ENCODE peak calls at places on chromosomes 6 and 20, in seven cellular contexts. One of them, this sample, is unnamed.

GRCh38 chr6:141321486-141322347 is 811.0 kb upstream of the GJE1 start:
- DNase-seq in fibroblast of lung: peak; percentile 76
- DNase-seq in heart right ventricle: no peak
- DNase-seq in stimulated activated CD4-positive, alpha-beta T cell treated with anti-CD3 and anti-CD28 coated beads, Interleukin-2, amount 100 ng/mL, for 24 hours: no peak
- DNase-seq in GM19239: no peak
- DNase-seq in effector memory CD4-positive, alpha-beta T cell: no peak
- DNase-seq in substantia nigra: no peak
- DNase-seq in this sample: no peak

GRCh38 chr6:129661478-129662405 is 48.2 kb downstream of the ARHGAP18 start:
- DNase-seq in stimulated activated CD4-positive, alpha-beta T cell treated with anti-CD3 and anti-CD28 coated beads, Interleukin-2, amount 100 ng/mL, for 24 hours: no peak
- DNase-seq in heart right ventricle: no peak
- DNase-seq in effector memory CD4-positive, alpha-beta T cell: no peak
- DNase-seq in fibroblast of lung: no peak
- DNase-seq in GM19239: no peak
- DNase-seq in substantia nigra: no peak
- DNase-seq in this sample: peak; percentile 25

GRCh38 chr6:37630281-37630799 is 67.3 kb downstream of the MDGA1 start:
- DNase-seq in substantia nigra: no peak
- DNase-seq in fibroblast of lung: peak; percentile 93
- DNase-seq in heart right ventricle: no peak
- DNase-seq in effector memory CD4-positive, alpha-beta T cell: no peak
- DNase-seq in GM19239: no peak
- DNase-seq in stimulated activated CD4-positive, alpha-beta T cell treated with anti-CD3 and anti-CD28 coated beads, Interleukin-2, amount 100 ng/mL, for 24 hours: no peak
- DNase-seq in this sample: no peak

GRCh38 chr6:85389180-85389797 is 60.6 kb upstream of the NT5E start:
- DNase-seq in heart right ventricle: no peak
- DNase-seq in substantia nigra: no peak
- DNase-seq in GM19239: no peak
- DNase-seq in effector memory CD4-positive, alpha-beta T cell: no peak
- DNase-seq in stimulated activated CD4-positive, alpha-beta T cell treated with anti-CD3 and anti-CD28 coated beads, Interleukin-2, amount 100 ng/mL, for 24 hours: peak; percentile 22
- DNase-seq in fibroblast of lung: no peak
- DNase-seq in this sample: no peak

GRCh38 chr6:19270616-19271015 is 566.6 kb upstream of the ID4 start:
- DNase-seq in effector memory CD4-positive, alpha-beta T cell: no peak
- DNase-seq in substantia nigra: no peak
- DNase-seq in heart right ventricle: no peak
- DNase-seq in GM19239: no peak
- DNase-seq in stimulated activated CD4-positive, alpha-beta T cell treated with anti-CD3 and anti-CD28 coated beads, Interleukin-2, amount 100 ng/mL, for 24 hours: no peak
- DNase-seq in fibroblast of lung: no peak
- DNase-seq in this sample: no peak

GRCh38 chr20:36542516-36543186 is 1.3 kb downstream of the MYL9 start:
- DNase-seq in fibroblast of lung: no peak
- DNase-seq in effector memory CD4-positive, alpha-beta T cell: no peak
- DNase-seq in stimulated activated CD4-positive, alpha-beta T cell treated with anti-CD3 and anti-CD28 coated beads, Interleukin-2, amount 100 ng/mL, for 24 hours: no peak
- DNase-seq in substantia nigra: no peak
- DNase-seq in heart right ventricle: no peak
- DNase-seq in GM19239: no peak
- DNase-seq in this sample: no peak

GRCh38 chr6:146913842-146914562 is 290.2 kb upstream of the STXBP5 start:
- DNase-seq in stimulated activated CD4-positive, alpha-beta T cell treated with anti-CD3 and anti-CD28 coated beads, Interleukin-2, amount 100 ng/mL, for 24 hours: peak; percentile 2
- DNase-seq in effector memory CD4-positive, alpha-beta T cell: no peak
- DNase-seq in GM19239: no peak
- DNase-seq in heart right ventricle: peak; percentile 51
- DNase-seq in substantia nigra: no peak
- DNase-seq in fibroblast of lung: peak; percentile 100
- DNase-seq in this sample: peak; percentile 31

GRCh38 chr6:170345662-170346061 is 39.1 kb downstream of the FAM120B start:
- DNase-seq in heart right ventricle: no peak
- DNase-seq in fibroblast of lung: no peak
- DNase-seq in effector memory CD4-positive, alpha-beta T cell: no peak
- DNase-seq in GM19239: no peak
- DNase-seq in substantia nigra: no peak
- DNase-seq in stimulated activated CD4-positive, alpha-beta T cell treated with anti-CD3 and anti-CD28 coated beads, Interleukin-2, amount 100 ng/mL, for 24 hours: no peak
- DNase-seq in this sample: no peak

GRCh38 chr20:20731945-20732296 is 19.5 kb upstream of the RALGAPA2 start:
- DNase-seq in substantia nigra: no peak
- DNase-seq in GM19239: no peak
- DNase-seq in heart right ventricle: peak; percentile 38
- DNase-seq in fibroblast of lung: no peak
- DNase-seq in stimulated activated CD4-positive, alpha-beta T cell treated with anti-CD3 and anti-CD28 coated beads, Interleukin-2, amount 100 ng/mL, for 24 hours: no peak
- DNase-seq in effector memory CD4-positive, alpha-beta T cell: no peak
- DNase-seq in this sample: no peak

GRCh38 chr6:21305827-21306469 is 287.6 kb upstream of the SOX4 start:
- DNase-seq in fibroblast of lung: peak; percentile 93
- DNase-seq in substantia nigra: no peak
- DNase-seq in heart right ventricle: no peak
- DNase-seq in GM19239: no peak
- DNase-seq in effector memory CD4-positive, alpha-beta T cell: no peak
- DNase-seq in stimulated activated CD4-positive, alpha-beta T cell treated with anti-CD3 and anti-CD28 coated beads, Interleukin-2, amount 100 ng/mL, for 24 hours: no peak
- DNase-seq in this sample: no peak

GRCh38 chr6:83429857-83430605 is 820 bp downstream of the ME1 start:
- DNase-seq in substantia nigra: no peak
- DNase-seq in GM19239: no peak
- DNase-seq in stimulated activated CD4-positive, alpha-beta T cell treated with anti-CD3 and anti-CD28 coated beads, Interleukin-2, amount 100 ng/mL, for 24 hours: no peak
- DNase-seq in fibroblast of lung: peak; percentile 46
- DNase-seq in heart right ventricle: no peak
- DNase-seq in effector memory CD4-positive, alpha-beta T cell: no peak
- DNase-seq in this sample: no peak

GRCh38 chr6:109580519-109580918 is 97.5 kb upstream of the ZBTB24 start:
- DNase-seq in heart right ventricle: no peak
- DNase-seq in effector memory CD4-positive, alpha-beta T cell: no peak
- DNase-seq in stimulated activated CD4-positive, alpha-beta T cell treated with anti-CD3 and anti-CD28 coated beads, Interleukin-2, amount 100 ng/mL, for 24 hours: no peak
- DNase-seq in GM19239: no peak
- DNase-seq in substantia nigra: no peak
- DNase-seq in fibroblast of lung: peak; percentile 2
- DNase-seq in this sample: no peak

GRCh38 chr6:116417661-116418060 is 43.5 kb upstream of the CALHM6 start:
- DNase-seq in fibroblast of lung: no peak
- DNase-seq in substantia nigra: no peak
- DNase-seq in effector memory CD4-positive, alpha-beta T cell: no peak
- DNase-seq in GM19239: no peak
- DNase-seq in heart right ventricle: no peak
- DNase-seq in stimulated activated CD4-positive, alpha-beta T cell treated with anti-CD3 and anti-CD28 coated beads, Interleukin-2, amount 100 ng/mL, for 24 hours: no peak
- DNase-seq in this sample: no peak

GRCh38 chr6:452301-453067 is 60.9 kb downstream of the IRF4 start:
- DNase-seq in fibroblast of lung: no peak
- DNase-seq in stimulated activated CD4-positive, alpha-beta T cell treated with anti-CD3 and anti-CD28 coated beads, Interleukin-2, amount 100 ng/mL, for 24 hours: no peak
- DNase-seq in effector memory CD4-positive, alpha-beta T cell: no peak
- DNase-seq in GM19239: no peak
- DNase-seq in substantia nigra: no peak
- DNase-seq in heart right ventricle: no peak
- DNase-seq in this sample: no peak

GRCh38 chr6:12719017-12719416 is 2.5 kb downstream of the PHACTR1 start:
- DNase-seq in heart right ventricle: no peak
- DNase-seq in stimulated activated CD4-positive, alpha-beta T cell treated with anti-CD3 and anti-CD28 coated beads, Interleukin-2, amount 100 ng/mL, for 24 hours: no peak
- DNase-seq in fibroblast of lung: no peak
- DNase-seq in effector memory CD4-positive, alpha-beta T cell: no peak
- DNase-seq in substantia nigra: no peak
- DNase-seq in GM19239: no peak
- DNase-seq in this sample: no peak

GRCh38 chr20:49603209-49603627 is 35.3 kb upstream of the PTGIS start:
- DNase-seq in effector memory CD4-positive, alpha-beta T cell: no peak
- DNase-seq in fibroblast of lung: peak; percentile 39
- DNase-seq in substantia nigra: no peak
- DNase-seq in GM19239: no peak
- DNase-seq in stimulated activated CD4-positive, alpha-beta T cell treated with anti-CD3 and anti-CD28 coated beads, Interleukin-2, amount 100 ng/mL, for 24 hours: no peak
- DNase-seq in heart right ventricle: peak; percentile 37
- DNase-seq in this sample: no peak

GRCh38 chr20:54067606-54068174 is 2.7 kb downstream of the BCAS1 start:
- DNase-seq in substantia nigra: no peak
- DNase-seq in heart right ventricle: no peak
- DNase-seq in fibroblast of lung: no peak
- DNase-seq in stimulated activated CD4-positive, alpha-beta T cell treated with anti-CD3 and anti-CD28 coated beads, Interleukin-2, amount 100 ng/mL, for 24 hours: no peak
- DNase-seq in effector memory CD4-positive, alpha-beta T cell: no peak
- DNase-seq in GM19239: peak; percentile 36
- DNase-seq in this sample: no peak

GRCh38 chr6:128655978-128656498 is 135.6 kb upstream of the PTPRK start:
- DNase-seq in heart right ventricle: no peak
- DNase-seq in fibroblast of lung: peak; percentile 78
- DNase-seq in effector memory CD4-positive, alpha-beta T cell: no peak
- DNase-seq in substantia nigra: no peak
- DNase-seq in stimulated activated CD4-positive, alpha-beta T cell treated with anti-CD3 and anti-CD28 coated beads, Interleukin-2, amount 100 ng/mL, for 24 hours: no peak
- DNase-seq in GM19239: no peak
- DNase-seq in this sample: no peak

GRCh38 chr6:84763397-84764331 is 734 bp downstream of the TBX18 start:
- DNase-seq in fibroblast of lung: peak; percentile 72
- DNase-seq in GM19239: no peak
- DNase-seq in stimulated activated CD4-positive, alpha-beta T cell treated with anti-CD3 and anti-CD28 coated beads, Interleukin-2, amount 100 ng/mL, for 24 hours: no peak
- DNase-seq in effector memory CD4-positive, alpha-beta T cell: no peak
- DNase-seq in substantia nigra: no peak
- DNase-seq in heart right ventricle: peak; percentile 25
- DNase-seq in this sample: no peak

GRCh38 chr6:167145468-167145867 is 12.3 kb downstream of the GPR31 start:
- DNase-seq in stimulated activated CD4-positive, alpha-beta T cell treated with anti-CD3 and anti-CD28 coated beads, Interleukin-2, amount 100 ng/mL, for 24 hours: no peak
- DNase-seq in substantia nigra: no peak
- DNase-seq in heart right ventricle: no peak
- DNase-seq in effector memory CD4-positive, alpha-beta T cell: no peak
- DNase-seq in GM19239: no peak
- DNase-seq in fibroblast of lung: no peak
- DNase-seq in this sample: no peak

GRCh38 chr6:100620085-100620484 is 155.4 kb upstream of the SIM1 start:
- DNase-seq in heart right ventricle: no peak
- DNase-seq in fibroblast of lung: peak; percentile 60
- DNase-seq in GM19239: no peak
- DNase-seq in effector memory CD4-positive, alpha-beta T cell: no peak
- DNase-seq in stimulated activated CD4-positive, alpha-beta T cell treated with anti-CD3 and anti-CD28 coated beads, Interleukin-2, amount 100 ng/mL, for 24 hours: no peak
- DNase-seq in substantia nigra: no peak
- DNase-seq in this sample: no peak

GRCh38 chr6:56649053-56649769 is 6.5 kb upstream of the DST start:
- DNase-seq in heart right ventricle: no peak
- DNase-seq in fibroblast of lung: peak; percentile 46
- DNase-seq in substantia nigra: no peak
- DNase-seq in stimulated activated CD4-positive, alpha-beta T cell treated with anti-CD3 and anti-CD28 coated beads, Interleukin-2, amount 100 ng/mL, for 24 hours: no peak
- DNase-seq in effector memory CD4-positive, alpha-beta T cell: no peak
- DNase-seq in GM19239: no peak
- DNase-seq in this sample: no peak

GRCh38 chr20:53085720-53086119 is 113.6 kb downstream of the TSHZ2 start:
- DNase-seq in substantia nigra: no peak
- DNase-seq in stimulated activated CD4-positive, alpha-beta T cell treated with anti-CD3 and anti-CD28 coated beads, Interleukin-2, amount 100 ng/mL, for 24 hours: no peak
- DNase-seq in heart right ventricle: no peak
- DNase-seq in effector memory CD4-positive, alpha-beta T cell: no peak
- DNase-seq in GM19239: no peak
- DNase-seq in fibroblast of lung: no peak
- DNase-seq in this sample: no peak

GRCh38 chr6:112951829-112952228 is 604.7 kb downstream of the RFPL4B start:
- DNase-seq in fibroblast of lung: peak; percentile 21
- DNase-seq in substantia nigra: no peak
- DNase-seq in heart right ventricle: no peak
- DNase-seq in GM19239: no peak
- DNase-seq in stimulated activated CD4-positive, alpha-beta T cell treated with anti-CD3 and anti-CD28 coated beads, Interleukin-2, amount 100 ng/mL, for 24 hours: no peak
- DNase-seq in effector memory CD4-positive, alpha-beta T cell: no peak
- DNase-seq in this sample: no peak

GRCh38 chr20:62517901-62518610 is 42.3 kb upstream of the GATA5 start:
- DNase-seq in GM19239: no peak
- DNase-seq in heart right ventricle: no peak
- DNase-seq in fibroblast of lung: no peak
- DNase-seq in stimulated activated CD4-positive, alpha-beta T cell treated with anti-CD3 and anti-CD28 coated beads, Interleukin-2, amount 100 ng/mL, for 24 hours: no peak
- DNase-seq in effector memory CD4-positive, alpha-beta T cell: no peak
- DNase-seq in substantia nigra: no peak
- DNase-seq in this sample: no peak

GRCh38 chr6:44003345-44004061 is 123.7 kb downstream of the MRPL14 start:
- DNase-seq in substantia nigra: no peak
- DNase-seq in effector memory CD4-positive, alpha-beta T cell: no peak
- DNase-seq in heart right ventricle: no peak
- DNase-seq in fibroblast of lung: no peak
- DNase-seq in stimulated activated CD4-positive, alpha-beta T cell treated with anti-CD3 and anti-CD28 coated beads, Interleukin-2, amount 100 ng/mL, for 24 hours: peak; percentile 14
- DNase-seq in GM19239: no peak
- DNase-seq in this sample: no peak

GRCh38 chr6:37667050-37667814 is 30.5 kb downstream of the MDGA1 start:
- DNase-seq in effector memory CD4-positive, alpha-beta T cell: no peak
- DNase-seq in fibroblast of lung: peak; percentile 49
- DNase-seq in stimulated activated CD4-positive, alpha-beta T cell treated with anti-CD3 and anti-CD28 coated beads, Interleukin-2, amount 100 ng/mL, for 24 hours: no peak
- DNase-seq in substantia nigra: no peak
- DNase-seq in GM19239: no peak
- DNase-seq in heart right ventricle: no peak
- DNase-seq in this sample: no peak

GRCh38 chr20:47392015-47392720 is 35.7 kb upstream of the ZMYND8 start:
- DNase-seq in GM19239: no peak
- DNase-seq in fibroblast of lung: peak; percentile 91
- DNase-seq in effector memory CD4-positive, alpha-beta T cell: no peak
- DNase-seq in stimulated activated CD4-positive, alpha-beta T cell treated with anti-CD3 and anti-CD28 coated beads, Interleukin-2, amount 100 ng/mL, for 24 hours: no peak
- DNase-seq in substantia nigra: no peak
- DNase-seq in heart right ventricle: no peak
- DNase-seq in this sample: no peak

GRCh38 chr6:15956205-15957106 is 172.4 kb upstream of the MYLIP start:
- DNase-seq in heart right ventricle: no peak
- DNase-seq in stimulated activated CD4-positive, alpha-beta T cell treated with anti-CD3 and anti-CD28 coated beads, Interleukin-2, amount 100 ng/mL, for 24 hours: no peak
- DNase-seq in GM19239: no peak
- DNase-seq in substantia nigra: no peak
- DNase-seq in effector memory CD4-positive, alpha-beta T cell: no peak
- DNase-seq in fibroblast of lung: peak; percentile 69
- DNase-seq in this sample: no peak

GRCh38 chr6:125102901-125103300 is 50.7 kb upstream of the TPD52L1 start:
- DNase-seq in substantia nigra: no peak
- DNase-seq in heart right ventricle: no peak
- DNase-seq in stimulated activated CD4-positive, alpha-beta T cell treated with anti-CD3 and anti-CD28 coated beads, Interleukin-2, amount 100 ng/mL, for 24 hours: no peak
- DNase-seq in fibroblast of lung: peak; percentile 86
- DNase-seq in GM19239: no peak
- DNase-seq in effector memory CD4-positive, alpha-beta T cell: no peak
- DNase-seq in this sample: no peak

GRCh38 chr6:134373282-134373922 is 55.5 kb upstream of the SGK1 start:
- DNase-seq in GM19239: peak; percentile 29
- DNase-seq in fibroblast of lung: peak; percentile 94
- DNase-seq in effector memory CD4-positive, alpha-beta T cell: no peak
- DNase-seq in heart right ventricle: peak; percentile 36
- DNase-seq in stimulated activated CD4-positive, alpha-beta T cell treated with anti-CD3 and anti-CD28 coated beads, Interleukin-2, amount 100 ng/mL, for 24 hours: peak; percentile 20
- DNase-seq in substantia nigra: no peak
- DNase-seq in this sample: no peak

This sample was measured in dorsolateral prefrontal cortex.